ENCODE peak calls at places on chromosomes 5 and 9, in eight cellular contexts. One of them, this sample, is unnamed.

GRCh38 chr5:171306785-171307591 is 2.1 kb upstream of the TLX3 start:
- DNase-seq in renal cortical epithelial cell: no peak
- DNase-seq in HuH-7.5: no peak
- DNase-seq in stimulated activated CD4-positive, alpha-beta T cell treated with anti-CD3 and anti-CD28 coated beads, Interleukin-15, amount 100 ng/mL, for 1 hour: no peak
- DNase-seq in EH: no peak
- DNase-seq in memory B cell: no peak
- DNase-seq in left ventricle myocardium superior: no peak
- DNase-seq in activated T-cell treated with anti-CD3 and anti-CD28 coated beads for 1 hour: no peak
- DNase-seq in this sample: no peak

GRCh38 chr5:63877961-63878360 is 84.3 kb downstream of the HTR1A start:
- DNase-seq in HuH-7.5: no peak
- DNase-seq in left ventricle myocardium superior: no peak
- DNase-seq in EH: no peak
- DNase-seq in activated T-cell treated with anti-CD3 and anti-CD28 coated beads for 1 hour: no peak
- DNase-seq in renal cortical epithelial cell: no peak
- DNase-seq in stimulated activated CD4-positive, alpha-beta T cell treated with anti-CD3 and anti-CD28 coated beads, Interleukin-15, amount 100 ng/mL, for 1 hour: no peak
- DNase-seq in memory B cell: no peak
- DNase-seq in this sample: no peak

GRCh38 chr5:84764227-84764626 is 379.5 kb upstream of the EDIL3 start:
- DNase-seq in renal cortical epithelial cell: no peak
- DNase-seq in EH: no peak
- DNase-seq in stimulated activated CD4-positive, alpha-beta T cell treated with anti-CD3 and anti-CD28 coated beads, Interleukin-15, amount 100 ng/mL, for 1 hour: no peak
- DNase-seq in memory B cell: no peak
- DNase-seq in activated T-cell treated with anti-CD3 and anti-CD28 coated beads for 1 hour: no peak
- DNase-seq in HuH-7.5: no peak
- DNase-seq in left ventricle myocardium superior: no peak
- DNase-seq in this sample: no peak

GRCh38 chr9:70049672-70050271 is 6.1 kb downstream of the MAMDC2 start:
- DNase-seq in renal cortical epithelial cell: peak; percentile 56
- DNase-seq in HuH-7.5: no peak
- DNase-seq in stimulated activated CD4-positive, alpha-beta T cell treated with anti-CD3 and anti-CD28 coated beads, Interleukin-15, amount 100 ng/mL, for 1 hour: no peak
- DNase-seq in left ventricle myocardium superior: peak; percentile 84
- DNase-seq in activated T-cell treated with anti-CD3 and anti-CD28 coated beads for 1 hour: no peak
- DNase-seq in memory B cell: no peak
- DNase-seq in EH: peak; percentile 84
- DNase-seq in this sample: no peak

GRCh38 chr9:65458465-65458864 is 173.5 kb upstream of the FOXD4L5 start:
- DNase-seq in left ventricle myocardium superior: no peak
- DNase-seq in HuH-7.5: no peak
- DNase-seq in renal cortical epithelial cell: no peak
- DNase-seq in stimulated activated CD4-positive, alpha-beta T cell treated with anti-CD3 and anti-CD28 coated beads, Interleukin-15, amount 100 ng/mL, for 1 hour: no peak
- DNase-seq in activated T-cell treated with anti-CD3 and anti-CD28 coated beads for 1 hour: no peak
- DNase-seq in memory B cell: no peak
- DNase-seq in EH: no peak
- DNase-seq in this sample: no peak

GRCh38 chr5:77645158-77645994 is 6.9 kb upstream of the OTP start:
- DNase-seq in stimulated activated CD4-positive, alpha-beta T cell treated with anti-CD3 and anti-CD28 coated beads, Interleukin-15, amount 100 ng/mL, for 1 hour: no peak
- DNase-seq in renal cortical epithelial cell: no peak
- DNase-seq in left ventricle myocardium superior: peak; percentile 61
- DNase-seq in EH: peak; percentile 29
- DNase-seq in HuH-7.5: peak; percentile 80
- DNase-seq in activated T-cell treated with anti-CD3 and anti-CD28 coated beads for 1 hour: no peak
- DNase-seq in memory B cell: no peak
- DNase-seq in this sample: no peak

GRCh38 chr5:57532513-57533497 is 50.2 kb upstream of the ACTBL2 start:
- DNase-seq in HuH-7.5: no peak
- DNase-seq in stimulated activated CD4-positive, alpha-beta T cell treated with anti-CD3 and anti-CD28 coated beads, Interleukin-15, amount 100 ng/mL, for 1 hour: no peak
- DNase-seq in EH: peak; percentile 52
- DNase-seq in renal cortical epithelial cell: peak; percentile 77
- DNase-seq in activated T-cell treated with anti-CD3 and anti-CD28 coated beads for 1 hour: no peak
- DNase-seq in memory B cell: no peak
- DNase-seq in left ventricle myocardium superior: no peak
- DNase-seq in this sample: no peak

GRCh38 chr9:77016526-77017504 is 2.6 kb upstream of the FOXB2 start:
- DNase-seq in memory B cell: no peak
- DNase-seq in stimulated activated CD4-positive, alpha-beta T cell treated with anti-CD3 and anti-CD28 coated beads, Interleukin-15, amount 100 ng/mL, for 1 hour: no peak
- DNase-seq in EH: no peak
- DNase-seq in left ventricle myocardium superior: no peak
- DNase-seq in renal cortical epithelial cell: no peak
- DNase-seq in HuH-7.5: no peak
- DNase-seq in activated T-cell treated with anti-CD3 and anti-CD28 coated beads for 1 hour: no peak
- DNase-seq in this sample: no peak

GRCh38 chr5:139649082-139649991 is 1.2 kb downstream of the CXXC5 start:
- DNase-seq in stimulated activated CD4-positive, alpha-beta T cell treated with anti-CD3 and anti-CD28 coated beads, Interleukin-15, amount 100 ng/mL, for 1 hour: no peak
- DNase-seq in HuH-7.5: peak; percentile 46
- DNase-seq in activated T-cell treated with anti-CD3 and anti-CD28 coated beads for 1 hour: no peak
- DNase-seq in EH: no peak
- DNase-seq in left ventricle myocardium superior: peak; percentile 53
- DNase-seq in memory B cell: no peak
- DNase-seq in renal cortical epithelial cell: no peak
- DNase-seq in this sample: no peak

GRCh38 chr9:136944094-136944518 is 432 bp downstream of the FBXW5 start:
- DNase-seq in left ventricle myocardium superior: no peak
- DNase-seq in EH: peak; percentile 69
- DNase-seq in HuH-7.5: peak; percentile 73
- DNase-seq in memory B cell: peak; percentile 29
- DNase-seq in stimulated activated CD4-positive, alpha-beta T cell treated with anti-CD3 and anti-CD28 coated beads, Interleukin-15, amount 100 ng/mL, for 1 hour: no peak
- DNase-seq in renal cortical epithelial cell: no peak
- DNase-seq in activated T-cell treated with anti-CD3 and anti-CD28 coated beads for 1 hour: no peak
- DNase-seq in this sample: no peak

GRCh38 chr9:113708821-113709713 is 167.0 kb upstream of the ZNF618 start:
- DNase-seq in stimulated activated CD4-positive, alpha-beta T cell treated with anti-CD3 and anti-CD28 coated beads, Interleukin-15, amount 100 ng/mL, for 1 hour: no peak
- DNase-seq in EH: no peak
- DNase-seq in memory B cell: no peak
- DNase-seq in left ventricle myocardium superior: no peak
- DNase-seq in renal cortical epithelial cell: peak; percentile 46
- DNase-seq in HuH-7.5: no peak
- DNase-seq in activated T-cell treated with anti-CD3 and anti-CD28 coated beads for 1 hour: no peak
- DNase-seq in this sample: no peak

GRCh38 chr5:132830436-132831094 is at the start of gene SHROOM1:
- DNase-seq in renal cortical epithelial cell: no peak
- DNase-seq in memory B cell: no peak
- DNase-seq in left ventricle myocardium superior: peak; percentile 83
- DNase-seq in activated T-cell treated with anti-CD3 and anti-CD28 coated beads for 1 hour: no peak
- DNase-seq in EH: peak; percentile 69
- DNase-seq in stimulated activated CD4-positive, alpha-beta T cell treated with anti-CD3 and anti-CD28 coated beads, Interleukin-15, amount 100 ng/mL, for 1 hour: no peak
- DNase-seq in HuH-7.5: peak; percentile 84
- DNase-seq in this sample: no peak